ENCODE peak calls at places on chromosomes 3 and 15, in four cellular contexts. W, C, E and G are unnamed samples.

GRCh38 chr15:34331809-34332208 is 5.8 kb downstream of the SLC12A6 start:
- DNase-seq in C (no peak), E (no peak), W (no peak), G (no peak)

GRCh38 chr3:14831916-14832430 is 13.2 kb downstream of the FGD5 start:
- DNase-seq in C (no peak), E (no peak), W (no peak), G (no peak)

GRCh38 chr3:55959681-55960080 is 472.6 kb upstream of the WNT5A start:
- DNase-seq in C (no peak), W (no peak), E (no peak), G (no peak)

GRCh38 chr15:63283126-63283525 is 5.7 kb downstream of the APH1B start:
- DNase-seq in C (no peak), E (no peak), W (no peak), G (peak; percentile 90)

GRCh38 chr3:147521646-147522045 is 112.5 kb downstream of the ZIC1 start:
- DNase-seq in E (peak; percentile 52), W (peak; percentile 70), C (no peak), G (no peak)

GRCh38 chr3:196596355-196596754 is 27.9 kb downstream of the FBXO45 start:
- DNase-seq in E (no peak), W (no peak), C (no peak), G (peak; percentile 31)

GRCh38 chr15:85568261-85568808 is 187.9 kb downstream of the AKAP13 start:
- DNase-seq in C (no peak), E (no peak), W (no peak), G (no peak)

GRCh38 chr3:48194446-48195071 is 6.3 kb upstream of the CDC25A start:
- DNase-seq in C (peak; percentile 79), E (peak; percentile 81), W (peak; percentile 64), G (peak; percentile 69)

GRCh38 chr3:98602078-98602678 is 8.8 kb upstream of the CPOX start:
- DNase-seq in C (peak; percentile 55), E (peak; percentile 77), W (peak; percentile 75), G (peak; percentile 73)

GRCh38 chr15:75639191-75639708 is 774 bp downstream of the IMP3 start:
- DNase-seq in W (no peak), E (no peak), C (no peak), G (peak; percentile 27)

GRCh38 chr15:91891788-91892187 is 38.3 kb downstream of the SLCO3A1 start:
- DNase-seq in W (no peak), E (no peak), C (no peak), G (no peak)

GRCh38 chr3:29279830-29280229 is 1.0 kb upstream of the RBMS3 start:
- DNase-seq in C (no peak), W (peak; percentile 51), E (peak; percentile 41), G (no peak)

GRCh38 chr3:17149076-17149475 is 264.3 kb downstream of the PLCL2 start:
- DNase-seq in C (no peak), E (no peak), W (no peak), G (no peak)

GRCh38 chr15:40472171-40472727 is 1.5 kb downstream of the CHST14 start:
- DNase-seq in W (no peak), C (no peak), E (no peak), G (no peak)

GRCh38 chr3:54176106-54176505 is 53.8 kb downstream of the CACNA2D3 start:
- DNase-seq in C (no peak), W (no peak), E (no peak), G (no peak)

GRCh38 chr3:72797773-72798543 is 50.3 kb downstream of the SHQ1 start:
- DNase-seq in W (peak; percentile 29), E (peak; percentile 11), C (peak; percentile 30), G (no peak)

GRCh38 chr15:47484119-47484518 is 233.2 kb upstream of the SEMA6D start:
- DNase-seq in E (peak; percentile 36), C (no peak), W (no peak), G (peak; percentile 35)

GRCh38 chr15:94607176-94607654 is 375.9 kb downstream of the MCTP2 start:
- DNase-seq in W (no peak), E (no peak), C (peak; percentile 13), G (peak; percentile 44)

GRCh38 chr3:161600185-161600584 is 103.6 kb downstream of the OTOL1 start:
- DNase-seq in C (no peak), E (peak; percentile 1), W (peak; percentile 72), G (no peak)

GRCh38 chr15:74036271-74037170 is 42.0 kb downstream of the PML start:
- DNase-seq in W (peak; percentile 73), E (peak; percentile 86), C (peak; percentile 76), G (peak; percentile 46)

GRCh38 chr3:71245052-71245488 is 338.5 kb downstream of the FOXP1 start:
- DNase-seq in W (peak; percentile 57), C (no peak), E (peak; percentile 61), G (no peak)

GRCh38 chr3:71247948-71248315 is 335.6 kb downstream of the FOXP1 start:
- DNase-seq in C (no peak), E (no peak), W (no peak), G (no peak)

GRCh38 chr3:71245971-71246860 is 337.3 kb downstream of the FOXP1 start:
- DNase-seq in C (no peak), W (no peak), E (no peak), G (no peak)

GRCh38 chr3:71250026-71250425 is 333.5 kb downstream of the FOXP1 start:
- DNase-seq in E (no peak), C (no peak), W (no peak), G (no peak)

DNA sequence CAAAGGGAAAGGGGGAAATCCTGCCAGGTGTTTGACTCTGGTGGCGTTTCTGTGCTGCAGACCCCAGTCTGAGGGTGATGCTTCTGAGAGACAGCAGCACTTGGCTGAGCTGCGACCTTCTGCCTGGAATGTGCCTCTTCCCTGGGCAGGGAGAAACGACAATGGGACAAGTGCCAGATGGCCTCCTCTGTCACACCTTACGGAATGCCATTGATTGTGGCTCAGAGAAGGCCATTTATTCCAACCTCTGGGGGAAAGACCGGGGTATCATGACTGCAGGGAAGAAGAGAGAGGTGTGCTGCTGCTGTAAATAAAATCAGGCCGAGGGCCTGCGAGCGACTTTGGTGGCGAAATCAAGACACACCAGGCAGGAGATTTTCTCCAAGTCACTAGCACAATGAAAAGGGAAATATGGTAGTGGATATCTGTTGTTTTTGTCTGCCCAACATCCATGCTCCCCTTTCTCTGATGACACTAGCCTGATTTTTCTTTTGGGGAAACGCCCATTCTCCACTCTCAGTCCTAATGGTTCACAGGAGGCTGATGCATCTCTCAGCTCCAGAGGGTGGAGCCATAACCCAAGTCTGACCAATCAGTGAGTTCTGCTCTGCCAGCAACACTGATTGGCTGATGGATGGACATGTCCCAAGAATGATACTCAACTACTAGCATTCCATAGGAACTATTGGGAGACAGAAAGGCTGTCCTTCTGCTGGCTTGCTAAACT is 336.1 kb downstream of the FOXP1 start:
- DNase-seq in E (peak; percentile 53), C (no peak), W (peak; percentile 66), G (peak; percentile 25)
- TF ChIP-seq CTCF in E (no peak), C (no peak), W (no peak), G (no peak)

DNA sequence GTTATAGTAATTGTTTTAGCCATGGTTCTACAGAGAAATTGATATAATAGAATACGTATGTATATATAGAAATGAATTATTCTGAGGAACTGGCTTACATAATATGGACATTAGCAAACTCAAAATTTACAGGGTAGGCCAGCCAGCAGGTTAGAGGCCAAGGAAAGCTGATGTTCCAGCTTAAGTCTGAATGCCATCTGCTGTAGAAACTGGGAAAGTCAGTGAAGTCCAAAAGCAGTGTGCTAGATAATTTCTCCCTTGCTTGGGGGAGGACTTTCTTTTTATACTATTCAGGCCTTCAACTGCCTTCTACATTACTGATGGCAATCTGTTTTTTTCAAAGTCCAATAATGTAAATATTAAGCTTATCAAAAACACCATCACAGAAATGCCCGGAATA is 1174.7 kb downstream of the ZPLD1 start:
- DNase-seq in C (no peak), E (no peak), W (no peak), G (no peak)
- TF ChIP-seq CTCF in C (no peak), E (no peak), W (no peak), G (no peak)

GRCh38 chr15:77654975-77655374 is 22.3 kb upstream of the LINGO1 start:
- DNase-seq in C (peak; percentile 74), W (no peak), E (peak; percentile 13), G (peak; percentile 40)
- TF ChIP-seq CTCF in C (peak; percentile 13), W (peak; percentile 21), E (peak; percentile 3), G (peak; percentile 56)

GRCh38 chr3:182716114-182716688 is 77.1 kb upstream of the ATP11B start:
- DNase-seq in C (no peak), W (no peak), E (no peak), G (no peak)

GRCh38 chr3:182711261-182711683 is 82.0 kb upstream of the ATP11B start:
- DNase-seq in C (no peak), W (no peak), E (no peak), G (no peak)

GRCh38 chr3:182711853-182712252 is 81.5 kb upstream of the ATP11B start:
- DNase-seq in W (no peak), C (no peak), E (no peak), G (no peak)

GRCh38 chr3:182715006-182715405 is 78.3 kb upstream of the ATP11B start:
- DNase-seq in C (no peak), W (no peak), E (no peak), G (no peak)

DNA sequence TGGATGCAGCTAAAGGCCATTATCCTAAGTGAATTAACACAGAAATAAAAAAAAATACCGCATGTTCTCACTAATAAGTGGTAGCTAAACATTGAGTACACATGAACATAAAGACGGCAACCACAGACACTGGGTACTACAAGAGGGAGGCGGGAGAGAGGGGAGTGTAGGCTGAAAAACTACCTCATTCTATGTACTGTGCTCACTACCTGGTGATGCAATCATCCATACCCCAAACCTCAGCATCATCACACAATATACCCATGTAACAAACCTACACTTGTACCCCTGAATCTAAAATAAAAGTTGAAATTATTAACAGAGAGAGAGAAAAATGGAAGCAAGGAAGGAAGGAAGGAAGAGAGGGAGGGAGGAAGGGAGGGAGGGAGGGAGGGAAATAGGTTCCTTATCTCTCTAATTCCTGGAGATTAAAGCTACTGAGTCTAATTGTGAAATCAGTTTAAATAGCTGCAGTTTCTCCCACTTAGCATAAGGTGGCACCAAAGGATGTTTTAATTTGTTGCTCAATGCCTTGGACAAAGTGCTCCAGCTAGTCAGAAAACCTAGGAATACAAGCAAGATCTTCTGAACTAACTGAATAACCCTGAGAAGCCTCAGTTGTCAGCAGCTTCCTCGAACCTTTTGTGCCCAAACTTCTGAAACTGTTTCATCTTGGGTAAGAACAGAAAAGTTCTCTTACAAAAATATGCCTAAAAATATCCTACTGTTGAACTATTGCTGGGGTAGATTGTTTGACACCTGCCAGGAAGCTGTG is 79.4 kb upstream of the ATP11B start:
- DNase-seq in E (peak; percentile 76), C (no peak), W (peak; percentile 76), G (peak; percentile 81)
- TF ChIP-seq CTCF in E (peak; percentile 49), C (peak; percentile 27), W (peak; percentile 75), G (peak; percentile 54)

GRCh38 chr3:177622520-177622919 is 425.2 kb upstream of the TBL1XR1 start:
- DNase-seq in E (no peak), C (no peak), W (no peak), G (no peak)
- TF ChIP-seq CTCF in E (no peak), C (no peak), W (no peak), G (no peak)